ENCODE peak calls at places on chromosomes 11 and 22, in nine cellular contexts. F is choroid plexus epithelial cell; E is occipital lobe; C is NB4; W is GM23248; J is stimulated activated CD8-positive, alpha-beta memory T cell treated with anti-CD3 and anti-CD28 coated beads, Interleukin-15, amount 100 ng/mL, for 4 hours; T is NCI-H2029; Z is psoas muscle; P is GM12864. K is an unnamed sample.

GRCh38 chr22:22035771-22036314 is 53.3 kb upstream of the TOP3B start:
- DNase-seq in F (no peak), P (no peak), E (no peak), Z (no peak), W (no peak), C (no peak), T (no peak), J (no peak), K (no peak)

GRCh38 chr11:70297341-70297740 is 26.9 kb downstream of the PPFIA1 start:
- DNase-seq in E (no peak), J (no peak), P (no peak), Z (no peak), T (no peak), C (no peak), F (peak), W (peak), K (no peak)

GRCh38 chr22:45551310-45552016 is 48.8 kb downstream of the FBLN1 start:
- DNase-seq in P (no peak), E (no peak), C (peak), F (peak), T (no peak), Z (peak), J (no peak), W (peak), K (no peak)

GRCh38 chr22:24433868-24434471 is 6.6 kb downstream of the ADORA2A start:
- DNase-seq in Z (no peak), P (peak), W (peak), C (peak), E (no peak), T (no peak), J (peak), F (no peak), K (no peak)

GRCh38 chr11:78432058-78432515 is 14.5 kb upstream of the GAB2 start:
- DNase-seq in E (no peak), C (peak), F (no peak), T (peak), W (peak), J (no peak), Z (no peak), P (no peak), K (no peak)

GRCh38 chr11:102794382-102794781 is 3.6 kb downstream of the MMP1 start:
- DNase-seq in C (peak), W (peak), E (no peak), Z (no peak), P (no peak), F (peak), T (no peak), J (no peak), K (no peak)

GRCh38 chr22:35910013-35910860 is 118.4 kb downstream of the RBFOX2 start:
- DNase-seq in J (no peak), T (no peak), E (no peak), F (no peak), P (no peak), W (peak), C (no peak), Z (no peak), K (no peak)

GRCh38 chr22:43239956-43240355 is 53.0 kb upstream of the TTLL12 start:
- DNase-seq in F (no peak), J (no peak), Z (no peak), T (no peak), W (no peak), P (no peak), C (no peak), E (no peak), K (no peak)

GRCh38 chr11:113817162-113817561 is 37.6 kb downstream of the CLDN25 start:
- DNase-seq in Z (no peak), E (no peak), P (no peak), W (peak), T (no peak), F (peak), C (no peak), J (no peak), K (no peak)

GRCh38 chr11:129324533-129325175 is 51.0 kb upstream of the BARX2 start:
- DNase-seq in W (peak), Z (peak), F (peak), T (peak), P (no peak), J (no peak), C (peak), E (no peak), K (no peak)

GRCh38 chr11:808427-809286 is 1.1 kb upstream of the RPLP2 start:
- DNase-seq in P (no peak), F (no peak), E (no peak), W (peak), C (no peak), J (no peak), T (no peak), Z (peak), K (no peak)

GRCh38 chr11:10309163-10310093 is 4.6 kb downstream of the ADM start:
- DNase-seq in E (no peak), C (no peak), P (no peak), Z (peak), W (peak), J (no peak), T (peak), F (peak), K (no peak)

GRCh38 chr11:84747871-84748270 is 879.3 kb downstream of the DLG2 start:
- DNase-seq in W (no peak), E (no peak), C (no peak), Z (no peak), J (no peak), P (no peak), T (no peak), F (no peak), K (no peak)

GRCh38 chr22:20247010-20247505 is 21.1 kb downstream of the RTN4R start:
- DNase-seq in C (peak), P (no peak), Z (peak), W (no peak), J (no peak), F (peak), E (no peak), T (no peak), K (no peak)

GRCh38 chr22:40043793-40044101 is 49.0 kb downstream of the FAM83F start:
- DNase-seq in W (no peak), P (no peak), T (no peak), J (no peak), C (no peak), F (no peak), Z (no peak), E (no peak), K (no peak)

GRCh38 chr22:23566716-23567475 is 13.2 kb downstream of the IGLL1 start:
- DNase-seq in C (no peak), W (no peak), J (no peak), T (no peak), F (no peak), Z (no peak), P (no peak), E (no peak), K (no peak)

GRCh38 chr11:19868281-19868821 is 155.7 kb downstream of the NAV2 start:
- DNase-seq in E (no peak), T (peak), Z (peak), C (peak), P (no peak), F (peak), W (peak), J (no peak), K (no peak)

GRCh38 chr22:35509960-35510359 is 30.7 kb upstream of the RASD2 start:
- DNase-seq in P (no peak), Z (no peak), C (no peak), F (no peak), W (no peak), E (no peak), J (no peak), T (no peak), K (no peak)

GRCh38 chr11:63837027-63837688 is 1.8 kb upstream of the MARK2 start:
- DNase-seq in P (no peak), C (peak), F (peak), Z (peak), J (peak), T (peak), W (peak), E (peak), K (no peak)

GRCh38 chr22:37378642-37379058 is 48.6 kb downstream of the ELFN2 start:
- DNase-seq in C (no peak), P (no peak), E (no peak), Z (no peak), W (peak), J (no peak), F (peak), T (no peak), K (no peak)

GRCh38 chr22:37186228-37186996 is 1.6 kb downstream of the C1QTNF6 start:
- DNase-seq in Z (peak), T (no peak), W (peak), P (peak), E (no peak), C (peak), J (peak), F (peak), K (no peak)

GRCh38 chr22:23754980-23755636 is 883 bp upstream of the VPREB3 start:
- DNase-seq in E (no peak), F (no peak), W (peak), T (no peak), J (no peak), C (no peak), P (no peak), Z (no peak), K (no peak)

GRCh38 chr11:14529933-14530332 is 9.7 kb upstream of the PSMA1 start:
- DNase-seq in F (peak), E (no peak), C (no peak), T (no peak), P (no peak), Z (no peak), J (no peak), W (no peak), K (no peak)

GRCh38 chr11:1271927-1272326 is 37.5 kb downstream of the TOLLIP start:
- DNase-seq in E (no peak), P (no peak), F (no peak), T (no peak), C (no peak), Z (no peak), J (no peak), W (no peak), K (no peak)

GRCh38 chr11:3837793-3838192 is 3.0 kb downstream of the RHOG start:
- DNase-seq in T (no peak), F (peak), E (no peak), J (no peak), C (peak), W (peak), Z (no peak), P (no peak), K (no peak)

GRCh38 chr22:27636716-27637503 is 164.6 kb downstream of the MN1 start:
- DNase-seq in E (no peak), T (no peak), Z (peak), P (no peak), J (no peak), F (no peak), W (no peak), C (no peak), K (no peak)

GRCh38 chr11:84384637-84385227 is 1098.6 kb upstream of the CCDC90B start:
- DNase-seq in C (peak), P (peak), W (peak), E (peak), Z (peak), J (no peak), T (no peak), F (peak), K (no peak)

K was measured in GOT3.